ENCODE peak calls at places on chromosomes 16 and 17, in ten cellular contexts. H is A549, F is stomach, Y is IMR-90, T is uterus, R is heart left ventricle, N is transverse colon, L is upper lobe of left lung, P is sigmoid colon, A is Peyer's patch. S is an unnamed sample.

GRCh38 chr17:74417178-74418045 is 14.5 kb upstream of the GPRC5C start:
- DNase-seq in R (no peak), L (peak), T (no peak), H (peak), N (peak), Y (no peak), P (no peak), F (peak), A (peak), S (no peak)

GRCh38 chr16:49622421-49623402 is 233.2 kb downstream of the ZNF423 start:
- DNase-seq in T (no peak), N (no peak), P (no peak), R (no peak), Y (no peak), A (no peak), H (no peak), L (no peak), F (no peak), S (no peak)

GRCh38 chr17:80720624-80721577 is 176.3 kb downstream of the RPTOR start:
- DNase-seq in P (no peak), T (no peak), R (no peak), L (no peak), N (peak), A (peak), H (peak), F (peak), Y (peak), S (peak)

GRCh38 chr16:77782694-77783093 is 5.7 kb upstream of the VAT1L start:
- DNase-seq in T (no peak), R (no peak), P (no peak), F (no peak), H (no peak), L (no peak), A (no peak), Y (peak), N (no peak), S (peak)

GRCh38 chr17:40310882-40311391 is 2.0 kb downstream of the RARA start:
- DNase-seq in Y (no peak), T (no peak), N (no peak), H (no peak), F (no peak), R (peak), A (peak), L (no peak), P (peak), S (peak)

GRCh38 chr16:87216824-87217205 is 100.4 kb downstream of the C16orf95 start:
- DNase-seq in Y (no peak), L (peak), R (no peak), A (no peak), H (no peak), F (no peak), T (no peak), N (no peak), P (no peak), S (no peak)

GRCh38 chr16:28157768-28158535 is 53.8 kb downstream of the XPO6 start:
- DNase-seq in T (no peak), F (no peak), N (no peak), A (no peak), Y (peak), L (no peak), H (no peak), P (no peak), R (no peak), S (no peak)

GRCh38 chr17:64074704-64075484 is 54.5 kb upstream of the ICAM2 start:
- DNase-seq in Y (peak), L (peak), F (peak), R (no peak), T (no peak), P (no peak), H (peak), A (no peak), N (no peak), S (no peak)

GRCh38 chr17:30517786-30518185 is 40.6 kb downstream of the GOSR1 start:
- DNase-seq in T (no peak), H (no peak), A (no peak), N (no peak), Y (no peak), L (no peak), P (no peak), F (no peak), R (no peak), S (no peak)
- H3K27ac ChIP-seq in T (no peak), H (no peak), A (no peak), N (no peak), Y (no peak), L (no peak), P (no peak), F (no peak), R (no peak), S (no peak)

GRCh38 chr17:16987830-16988601 is 16.1 kb upstream of the TNFRSF13B start:
- DNase-seq in Y (peak), N (peak), R (peak), L (peak), P (peak), T (peak), A (peak), F (peak), H (peak), S (peak)

GRCh38 chr17:16989953-16990860 is 18.3 kb upstream of the TNFRSF13B start:
- DNase-seq in A (peak), Y (peak), F (no peak), T (no peak), N (no peak), R (no peak), P (peak), H (no peak), L (no peak), S (no peak)

GRCh38 chr17:16988749-16989229 is 16.9 kb upstream of the TNFRSF13B start:
- DNase-seq in L (no peak), A (peak), F (no peak), N (peak), Y (no peak), P (peak), T (no peak), R (no peak), H (no peak), S (no peak)

GRCh38 chr17:16991349-16992009 is 19.6 kb upstream of the TNFRSF13B start:
- DNase-seq in T (peak), L (peak), H (peak), P (peak), F (peak), A (peak), N (peak), R (peak), Y (peak), S (peak)

DNA sequence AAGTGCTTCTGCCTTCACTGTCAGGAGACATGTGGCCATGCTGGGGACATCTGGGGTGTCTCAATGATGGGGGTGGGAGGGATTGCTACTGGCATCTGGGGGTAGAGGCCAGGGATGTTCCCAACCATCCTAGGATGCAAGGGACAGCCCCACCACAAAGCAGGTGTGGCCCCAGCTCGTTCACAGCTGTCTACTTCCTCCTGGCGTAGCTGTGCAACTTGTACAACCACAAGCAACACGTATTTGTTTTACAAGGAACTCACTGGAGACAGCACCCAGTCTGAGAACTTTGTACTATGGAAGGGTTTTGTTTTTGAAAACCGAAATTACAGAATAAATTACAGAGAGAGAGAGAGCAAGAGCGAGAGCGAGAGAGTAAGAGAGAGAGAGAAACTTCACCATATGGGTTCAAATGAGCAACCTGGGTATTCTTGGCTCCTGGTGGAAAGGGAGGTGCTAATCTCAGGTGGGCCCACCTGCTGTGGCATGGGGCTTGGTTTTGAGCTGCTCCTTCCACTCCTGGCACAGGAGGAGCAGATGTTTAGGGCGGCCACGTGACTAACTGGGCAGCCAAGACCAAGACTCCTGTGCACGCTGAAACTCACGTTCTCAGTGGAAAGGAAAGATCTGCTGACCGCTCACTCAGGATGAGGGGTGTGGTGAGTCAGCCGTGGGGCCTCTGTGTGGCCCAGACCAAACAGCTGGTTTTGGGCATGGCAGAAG is 17.5 kb upstream of the TNFRSF13B start:
- DNase-seq in N (peak), H (no peak), P (peak), F (no peak), L (no peak), T (no peak), Y (no peak), A (peak), R (no peak), S (no peak)
- TF ChIP-seq POLR2A in N (no peak), H (no peak), P (no peak), F (no peak), L (no peak), T (no peak), Y (no peak), A (no peak), R (no peak), S (no peak)

DNA sequence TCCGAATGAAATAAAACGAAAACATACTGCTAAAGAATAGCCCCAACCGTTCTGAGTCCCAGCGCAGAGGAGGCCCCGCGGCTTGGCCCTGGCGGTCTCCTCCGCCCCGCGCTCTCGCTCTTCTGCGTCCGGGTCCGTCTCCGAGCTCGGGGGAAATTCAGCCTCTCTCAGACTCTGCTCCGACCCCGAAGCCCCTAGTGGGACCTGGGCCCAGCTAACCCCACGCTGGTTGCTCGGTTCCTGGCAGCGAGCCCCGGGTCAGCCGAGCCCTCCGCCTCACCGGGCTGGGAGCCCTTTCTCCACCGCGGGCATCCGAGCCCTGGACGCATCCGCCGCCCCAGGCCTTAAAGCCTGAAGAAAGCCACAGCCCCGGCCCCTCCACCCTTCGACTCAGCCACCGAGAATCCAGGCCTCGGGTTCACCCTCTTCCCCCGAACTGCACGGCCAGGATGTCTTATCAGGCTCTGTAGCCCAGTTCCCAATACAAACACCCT is 1.2 kb downstream of the TBX2 start:
- DNase-seq in P (peak), Y (no peak), R (no peak), L (no peak), T (no peak), A (no peak), H (no peak), N (no peak), F (no peak), S (no peak)
- H3K27ac ChIP-seq in P (peak), Y (peak), R (peak), L (peak), T (peak), A (no peak), H (peak), N (peak), F (peak), S (peak)

GRCh38 chr17:79405823-79406222 is 205.0 kb downstream of the RBFOX3 start:
- DNase-seq in Y (no peak), A (no peak), N (no peak), R (no peak), L (no peak), H (no peak), P (no peak), T (no peak), F (no peak), S (no peak)
- TF ChIP-seq POLR2A in Y (no peak), A (no peak), N (no peak), R (no peak), L (no peak), H (no peak), P (no peak), T (no peak), F (no peak), S (no peak)

GRCh38 chr16:58535100-58535499 is 19.8 kb downstream of the SETD6 start:
- DNase-seq in Y (no peak), F (no peak), P (no peak), R (no peak), H (no peak), N (no peak), T (no peak), A (no peak), L (no peak), S (no peak)
- H3K27ac ChIP-seq in Y (no peak), F (no peak), P (no peak), R (peak), H (no peak), N (no peak), T (no peak), A (no peak), L (no peak), S (no peak)

DNA sequence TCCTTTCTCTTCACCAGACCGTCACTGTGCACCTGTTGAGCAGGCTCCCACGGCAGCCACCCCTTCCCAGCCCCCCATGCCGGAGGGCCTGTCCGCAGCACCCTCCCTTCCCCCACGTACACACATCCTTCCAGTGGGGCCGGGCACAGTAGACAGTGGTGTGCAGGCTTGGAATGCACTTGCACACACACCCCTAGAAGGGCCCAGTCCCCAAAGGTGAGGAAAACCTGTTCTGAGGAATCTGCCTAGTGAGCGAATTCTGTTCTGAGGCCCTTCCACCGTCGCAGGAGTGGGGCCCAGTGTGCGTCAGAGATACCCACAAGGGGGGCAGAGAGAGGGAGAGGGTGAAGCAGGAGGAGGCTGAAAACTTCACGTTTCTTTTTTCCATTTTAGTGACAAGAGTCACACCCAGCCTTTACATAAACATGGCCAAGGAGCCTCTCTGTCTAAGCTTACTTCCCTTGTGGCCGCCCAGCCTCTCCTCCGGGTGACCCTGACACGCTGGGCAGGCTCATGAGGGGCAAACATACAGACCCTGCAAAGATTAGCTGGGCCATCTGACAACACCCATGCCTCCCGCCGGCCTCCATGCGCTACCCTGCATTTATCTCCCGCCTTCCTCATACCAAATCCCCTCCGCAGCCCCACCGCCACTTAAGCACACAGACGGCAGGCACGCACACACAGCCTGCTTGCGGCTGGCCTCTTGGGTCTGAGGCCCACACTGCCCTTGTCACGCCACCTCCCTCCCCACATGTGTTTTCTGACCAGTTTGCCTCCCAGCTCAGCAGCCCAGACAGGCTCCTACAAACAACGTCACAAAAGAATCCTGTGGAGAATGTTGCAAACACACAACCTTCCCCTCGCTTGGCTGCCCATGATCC is 1.8 kb downstream of the ZBTB4 start:
- DNase-seq in P (peak), T (no peak), F (peak), L (peak), R (peak), H (no peak), N (peak), A (no peak), Y (peak), S (peak)
- TF ChIP-seq POLR2A in P (no peak), T (no peak), F (no peak), L (peak), R (no peak), H (no peak), N (no peak), A (no peak), Y (peak), S (no peak)

GRCh38 chr16:69340095-69340644 is 598 bp downstream of the NIP7 start:
- DNase-seq in T (no peak), F (no peak), N (no peak), P (no peak), A (no peak), L (no peak), Y (peak), H (no peak), R (no peak), S (no peak)

GRCh38 chr16:69334696-69335095 is 4.3 kb upstream of the PDF start:
- DNase-seq in H (no peak), R (no peak), L (no peak), T (no peak), Y (no peak), N (no peak), A (no peak), P (no peak), F (no peak), S (no peak)

GRCh38 chr16:69338557-69339288 is 641 bp downstream of the COG8 start:
- DNase-seq in Y (no peak), A (no peak), R (no peak), L (no peak), N (no peak), H (no peak), F (no peak), P (no peak), T (no peak), S (no peak)

GRCh38 chr16:69344171-69344570 is 4.6 kb downstream of the NIP7 start:
- DNase-seq in H (no peak), T (no peak), A (no peak), P (no peak), L (no peak), R (no peak), Y (no peak), N (no peak), F (no peak), S (no peak)

GRCh38 chr16:69339289-69340094 is at the start of the genes COG8 and NIP7:
- DNase-seq in L (peak), R (peak), Y (peak), P (peak), T (peak), H (peak), A (peak), F (peak), N (peak), S (peak)
- H3K27ac ChIP-seq in L (peak), R (peak), Y (peak), P (peak), T (peak), H (peak), A (peak), F (peak), N (peak), S (peak)

GRCh38 chr17:37743875-37744632 is 805 bp downstream of the HNF1B start:
- DNase-seq in L (peak), N (peak), F (peak), Y (no peak), H (peak), P (no peak), A (peak), T (no peak), R (no peak), S (no peak)

GRCh38 chr17:37745801-37746426 is 1.1 kb upstream of the HNF1B start:
- DNase-seq in T (no peak), A (no peak), L (no peak), F (no peak), Y (no peak), H (no peak), N (peak), P (no peak), R (no peak), S (no peak)

GRCh38 chr17:37746617-37747016 is 1.8 kb upstream of the HNF1B start:
- DNase-seq in F (no peak), T (no peak), P (no peak), Y (no peak), N (no peak), L (no peak), R (no peak), A (no peak), H (no peak), S (no peak)

GRCh38 chr17:37744633-37744927 is 279 bp downstream of the HNF1B start:
- DNase-seq in T (no peak), N (no peak), Y (no peak), F (no peak), P (no peak), L (no peak), R (no peak), H (peak), A (no peak), S (no peak)

GRCh38 chr17:37744961-37745800 is at the start of gene HNF1B:
- DNase-seq in H (peak), F (peak), T (no peak), L (peak), R (no peak), A (peak), Y (no peak), P (no peak), N (peak), S (no peak)
- TF ChIP-seq POLR2A in H (peak), F (no peak), T (no peak), L (no peak), R (no peak), A (peak), Y (no peak), P (no peak), N (peak), S (no peak)

S was measured in thyroid gland.